ENCODE peak calls at places on chromosomes 1 and 21, in eight cellular contexts. B, U, J, C, K, W, O and P are unnamed samples.

GRCh38 chr1:240093120-240093961 is 1.7 kb downstream of the FMN2 start:
- DNase-seq in J (no peak), B (no peak), O (no peak), W (no peak), K (no peak), C (peak), U (peak), P (no peak)

GRCh38 chr1:85224734-85225623 is 24.2 kb upstream of the SYDE2 start:
- DNase-seq in B (no peak), O (no peak), K (peak), J (no peak), U (peak), C (peak), W (no peak), P (no peak)

GRCh38 chr21:38202811-38203210 is 54.0 kb upstream of the KCNJ15 start:
- DNase-seq in C (no peak), U (no peak), J (no peak), B (peak), K (no peak), W (no peak), O (no peak), P (no peak)

GRCh38 chr1:162632234-162632666 is at the start of gene DDR2:
- DNase-seq in O (no peak), K (peak), W (peak), C (no peak), J (peak), U (peak), B (no peak), P (peak)

GRCh38 chr1:41955461-41956159 is 36.9 kb upstream of the HIVEP3 start:
- DNase-seq in C (peak), B (peak), W (peak), O (peak), K (no peak), U (peak), J (peak), P (peak)

GRCh38 chr1:64839732-64840405 is 95.0 kb downstream of the RAVER2 start:
- DNase-seq in J (no peak), B (no peak), C (peak), K (no peak), O (no peak), U (no peak), W (no peak), P (no peak)

GRCh38 chr1:96538883-96539282 is 182.7 kb upstream of the PTBP2 start:
- DNase-seq in K (peak), W (peak), O (no peak), B (no peak), J (peak), C (no peak), U (peak), P (peak)

GRCh38 chr21:36132691-36133090 is 2.2 kb upstream of the CBR3 start:
- DNase-seq in J (no peak), O (no peak), B (no peak), K (no peak), C (no peak), U (no peak), W (no peak), P (no peak)

GRCh38 chr1:221439734-221440436 is 302.0 kb downstream of the DUSP10 start:
- DNase-seq in U (peak), K (peak), W (peak), J (peak), C (no peak), B (peak), O (peak), P (peak)

DNA sequence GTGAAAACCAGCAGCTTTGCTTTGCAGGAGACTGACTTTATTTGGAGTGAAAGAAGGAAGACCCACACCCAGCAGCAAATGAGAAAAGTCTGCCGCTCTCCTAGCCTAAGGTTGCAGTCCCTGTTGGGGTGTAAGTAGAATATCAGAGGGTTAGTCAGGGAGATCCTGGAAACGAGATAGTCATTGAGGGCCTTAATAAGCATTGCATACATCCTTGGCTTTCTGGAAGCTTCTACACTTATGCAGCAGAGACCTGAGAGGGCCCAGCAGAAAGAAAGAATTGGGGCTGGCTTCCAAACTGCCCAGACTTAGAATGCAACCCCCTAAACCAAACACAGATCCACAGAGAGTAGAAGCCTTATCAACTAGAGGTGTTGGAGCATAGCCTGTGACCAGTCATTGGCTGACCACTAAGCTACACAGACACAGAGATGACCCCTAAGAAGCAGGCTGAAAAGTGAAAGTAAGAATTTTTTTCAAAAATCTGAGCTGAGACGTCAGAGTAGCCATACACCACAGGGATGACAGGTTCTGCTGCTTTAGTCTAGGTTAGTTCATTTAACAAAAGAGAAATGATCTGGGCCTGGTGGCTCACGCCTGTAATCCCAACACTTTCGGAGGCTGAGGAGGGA is 98.4 kb downstream of the LYPLAL1 start:
- DNase-seq in W (no peak), O (no peak), U (no peak), K (no peak), B (no peak), C (no peak), J (peak), P (peak)
- H3K4me3 ChIP-seq in W (no peak), O (no peak), U (no peak), K (no peak), B (no peak), C (no peak), J (no peak), P (no peak)

GRCh38 chr1:150024156-150024555 is 13.6 kb upstream of the OTUD7B start:
- DNase-seq in C (no peak), B (no peak), W (no peak), K (no peak), J (no peak), U (no peak), O (no peak), P (no peak)

GRCh38 chr1:150018165-150018564 is 7.6 kb upstream of the OTUD7B start:
- DNase-seq in O (no peak), C (no peak), B (no peak), U (no peak), J (no peak), W (no peak), K (no peak), P (no peak)

GRCh38 chr1:150021191-150021688 is 10.7 kb upstream of the OTUD7B start:
- DNase-seq in W (no peak), B (no peak), C (no peak), U (peak), K (peak), O (no peak), J (no peak), P (no peak)

GRCh38 chr1:150020711-150021110 is 10.2 kb upstream of the OTUD7B start:
- DNase-seq in B (no peak), W (no peak), J (no peak), K (no peak), O (no peak), C (no peak), U (no peak), P (no peak)

GRCh38 chr1:150022357-150022756 is 11.8 kb upstream of the OTUD7B start:
- DNase-seq in C (no peak), B (no peak), U (peak), J (no peak), O (peak), W (no peak), K (peak), P (no peak)
- TF ChIP-seq CTCF in C (no peak), B (no peak), U (no peak), J (no peak), O (peak), W (no peak), K (no peak), P (no peak)

GRCh38 chr1:24743404-24744211 is 1.6 kb upstream of the CLIC4 start:
- DNase-seq in W (no peak), K (no peak), B (no peak), C (peak), O (no peak), U (peak), J (peak), P (no peak)
- H3K4me3 ChIP-seq in W (no peak), K (no peak), B (no peak), C (no peak), O (peak), U (no peak), J (no peak), P (no peak)

DNA sequence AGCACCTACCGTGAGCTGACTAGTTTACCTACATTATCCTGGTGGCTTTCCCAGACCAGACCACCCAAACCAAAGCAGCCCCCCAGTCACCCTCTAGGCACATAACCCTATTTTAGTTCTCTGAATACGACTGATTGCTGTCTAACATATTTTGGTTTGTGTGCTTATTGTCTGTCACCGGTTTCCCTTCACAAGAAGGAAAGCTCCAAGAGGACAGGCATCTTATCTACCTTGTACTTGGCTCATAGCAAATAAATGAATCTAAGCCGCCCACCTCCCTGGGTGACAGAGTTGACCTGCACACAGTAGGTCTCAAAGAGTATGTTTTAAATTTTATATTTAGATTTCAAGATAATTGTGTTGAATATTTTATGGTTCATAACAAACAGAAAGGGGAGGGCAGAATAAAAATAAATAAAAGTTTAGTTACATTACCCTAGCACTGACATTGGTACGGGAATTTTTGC is 905 bp upstream of the PRDX6 start:
- DNase-seq in U (no peak), W (no peak), B (no peak), K (no peak), C (no peak), O (no peak), J (no peak), P (no peak)
- TF ChIP-seq CTCF in U (no peak), W (no peak), B (no peak), K (no peak), C (no peak), O (no peak), J (no peak), P (no peak)